ENCODE peak calls at places on chromosomes 5 and 9, in four cellular contexts. E, K, R and M are unnamed samples.

GRCh38 chr9:133855802-133856592 is 117.8 kb upstream of the SARDH start:
- DNase-seq in K (peak), R (no peak), E (no peak), M (no peak)

GRCh38 chr5:352639-353598 is 31.4 kb downstream of the AHRR start:
- DNase-seq in E (no peak), R (no peak), K (no peak), M (no peak)

GRCh38 chr5:369151-369939 is 47.8 kb downstream of the AHRR start:
- DNase-seq in R (no peak), E (peak), K (no peak), M (no peak)

GRCh38 chr5:135930029-135930948 is 24.5 kb downstream of the LECT2 start:
- DNase-seq in R (no peak), K (peak), E (no peak), M (no peak)

GRCh38 chr9:129958771-129959170 is 84.2 kb downstream of the FNBP1 start:
- DNase-seq in K (no peak), R (no peak), E (no peak), M (no peak)

GRCh38 chr5:158952951-158953350 is 146.8 kb downstream of the EBF1 start:
- DNase-seq in E (no peak), R (no peak), K (no peak), M (no peak)

GRCh38 chr5:80082731-80083114 is 47.6 kb downstream of the THBS4 start:
- DNase-seq in K (peak), R (peak), E (peak), M (peak)

GRCh38 chr5:78050888-78051287 is 243.6 kb downstream of the AP3B1 start:
- DNase-seq in E (no peak), R (no peak), K (no peak), M (no peak)

GRCh38 chr5:22846686-22847085 is 6.5 kb downstream of the CDH12 start:
- DNase-seq in E (no peak), R (no peak), K (no peak), M (no peak)

GRCh38 chr5:147461915-147462314 is 48.0 kb downstream of the DPYSL3 start:
- DNase-seq in K (no peak), R (no peak), E (no peak), M (no peak)

GRCh38 chr5:147460380-147460779 is 49.5 kb downstream of the DPYSL3 start:
- DNase-seq in R (no peak), K (no peak), E (no peak), M (no peak)

GRCh38 chr5:147467973-147468508 is 41.8 kb downstream of the DPYSL3 start:
- DNase-seq in K (no peak), E (no peak), R (no peak), M (no peak)

GRCh38 chr5:147466581-147466980 is 43.3 kb downstream of the DPYSL3 start:
- DNase-seq in R (no peak), K (no peak), E (no peak), M (no peak)

GRCh38 chr5:147464211-147464610 is 45.7 kb downstream of the DPYSL3 start:
- DNase-seq in R (no peak), K (peak), E (no peak), M (no peak)
- TF ChIP-seq POLR2A in R (no peak), K (no peak), E (no peak), M (no peak)

GRCh38 chr9:95516221-95516735 is 493 bp downstream of the PTCH1 start:
- DNase-seq in R (peak), E (no peak), K (peak), M (no peak)

GRCh38 chr9:95517559-95517933 is 775 bp upstream of the PTCH1 start:
- DNase-seq in R (no peak), K (no peak), E (no peak), M (no peak)

GRCh38 chr9:95518026-95518425 is 1.3 kb upstream of the PTCH1 start:
- DNase-seq in E (no peak), K (no peak), R (no peak), M (no peak)

GRCh38 chr9:95515272-95516113 is 1.3 kb downstream of the PTCH1 start:
- DNase-seq in K (peak), E (no peak), R (no peak), M (no peak)

GRCh38 chr9:95516736-95517558 is at the start of gene PTCH1:
- DNase-seq in E (peak), R (peak), K (peak), M (no peak)
- TF ChIP-seq POLR2A in E (no peak), R (peak), K (no peak), M (no peak)

GRCh38 chr5:172973931-172974330 is 9.6 kb upstream of the ATP6V0E1 start:
- DNase-seq in E (peak), K (no peak), R (no peak), M (no peak)
- TF ChIP-seq POLR2A in E (no peak), K (no peak), R (no peak), M (no peak)

GRCh38 chr9:92097997-92098482 is 17.2 kb downstream of the SPTLC1 start:
- DNase-seq in E (peak), R (no peak), K (peak), M (no peak)
- TF ChIP-seq POLR2A in E (no peak), R (no peak), K (peak), M (no peak)

GRCh38 chr5:43066799-43067741 is 27.0 kb upstream of the ANXA2R start:
- DNase-seq in R (peak), E (peak), K (peak), M (peak)
- TF ChIP-seq POLR2A in R (peak), E (no peak), K (peak), M (peak)